ENCODE peak calls at places on chromosomes 7 and 10, in six cellular contexts. D is ascending aorta, H is lower lobe of right lung, K is fibroblast of lung, J is OCI-LY7, O is pancreas. M is an unnamed sample. For H3K4me1, the result is how much of the 10 kb centered on the place peaks cover.

GRCh38 chr10:59126992-59127391 is 49.5 kb upstream of the PHYHIPL start:
- DNase-seq in H (no peak), O (no peak), D (no peak), K (no peak), J (no peak), M (no peak)

GRCh38 chr10:18230794-18231193 is 90.6 kb downstream of the CACNB2 start:
- DNase-seq in O (no peak), D (no peak), H (no peak), J (no peak), K (peak), M (no peak)

GRCh38 chr7:17706255-17706654 is 234.0 kb downstream of the SNX13 start:
- DNase-seq in O (no peak), K (no peak), D (no peak), H (no peak), J (no peak), M (no peak)

GRCh38 chr7:116632349-116632748 is 39.6 kb upstream of the MET start:
- DNase-seq in K (no peak), D (no peak), J (no peak), O (no peak), H (no peak), M (no peak)

GRCh38 chr7:30247546-30248386 is 36.6 kb upstream of the ZNRF2 start:
- DNase-seq in K (no peak), O (no peak), H (no peak), J (peak), D (no peak), M (no peak)

GRCh38 chr7:127885222-127885772 is 145.9 kb downstream of the LRRC4 start:
- DNase-seq in H (no peak), O (no peak), J (no peak), D (no peak), K (no peak), M (no peak)

GRCh38 chr10:18542832-18543231 is 108.6 kb downstream of the NSUN6 start:
- DNase-seq in D (no peak), H (no peak), K (peak), J (no peak), O (no peak), M (no peak)

GRCh38 chr10:119740096-119740495 is 14.2 kb downstream of the INPP5F start:
- DNase-seq in H (no peak), K (no peak), D (no peak), J (no peak), O (no peak), M (no peak)

GRCh38 chr7:80677629-80678028 is 39.2 kb downstream of the CD36 start:
- DNase-seq in J (no peak), H (no peak), D (no peak), O (no peak), K (peak), M (no peak)

GRCh38 chr10:47022311-47023131 is 111.3 kb downstream of the PTPN20 start:
- DNase-seq in D (peak), O (peak), J (no peak), H (peak), K (peak), M (peak)

GRCh38 chr10:78742730-78743615 is 325.8 kb upstream of the ZMIZ1 start:
- DNase-seq in J (peak), H (no peak), K (peak), D (no peak), O (peak), M (no peak)

GRCh38 chr7:92135100-92135429 is 788 bp upstream of the CYP51A1 start:
- DNase-seq in H (no peak), J (peak), K (no peak), O (peak), D (no peak), M (no peak)

GRCh38 chr7:28406192-28406591 is 6.1 kb upstream of the CREB5 start:
- DNase-seq in J (no peak), H (no peak), K (no peak), D (no peak), O (no peak), M (no peak)

GRCh38 chr10:25061711-25062455 is 45.5 kb downstream of the THNSL1 start:
- DNase-seq in H (no peak), O (no peak), J (no peak), K (no peak), D (no peak), M (no peak)

GRCh38 chr7:121398246-121398645 is 2.1 kb upstream of the FAM3C start:
- DNase-seq in K (no peak), H (no peak), J (no peak), O (peak), D (no peak), M (no peak)

GRCh38 chr7:33809218-33809617 is 96.1 kb upstream of the BMPER start:
- DNase-seq in O (no peak), H (no peak), K (no peak), J (no peak), D (no peak), M (no peak)

GRCh38 chr10:111004016-111004415 is 72.8 kb upstream of the ADRA2A start:
- DNase-seq in O (no peak), K (no peak), J (no peak), H (no peak), D (no peak), M (no peak)

GRCh38 chr7:133059263-133059662 is 22.6 kb downstream of the CHCHD3 start:
- DNase-seq in K (no peak), D (no peak), O (no peak), J (no peak), H (no peak), M (no peak)

GRCh38 chr7:1742555-1743303 is 72.7 kb downstream of the ELFN1 start:
- DNase-seq in H (no peak), K (peak), J (no peak), D (no peak), O (peak), M (peak)

GRCh38 chr10:118960166-118961090 is 69.1 kb upstream of the NANOS1 start:
- DNase-seq in O (no peak), J (no peak), D (no peak), H (no peak), K (no peak), M (peak)

GRCh38 chr7:54946271-54946670 is 72.5 kb upstream of the EGFR start:
- DNase-seq in H (no peak), J (no peak), D (no peak), O (no peak), K (no peak), M (no peak)

GRCh38 chr10:78362406-78363022 is 328.9 kb downstream of the RPS24 start:
- DNase-seq in K (no peak), H (peak), J (no peak), D (no peak), O (no peak), M (no peak)

GRCh38 chr10:34689053-34689452 is 126.0 kb downstream of the PARD3 start:
- DNase-seq in D (no peak), J (no peak), H (no peak), K (peak), O (no peak), M (no peak)

GRCh38 chr7:148142660-148143248 is 447.8 kb upstream of the C7orf33 start:
- DNase-seq in H (no peak), O (peak), D (no peak), K (peak), J (peak), M (no peak)

GRCh38 chr7:47125529-47125928 is 456.4 kb downstream of the TNS3 start:
- DNase-seq in J (no peak), H (no peak), D (no peak), K (no peak), O (no peak), M (no peak)
- H3K27ac ChIP-seq in J (no peak), H (no peak), D (no peak), K (no peak), O (no peak), M (no peak)

DNA sequence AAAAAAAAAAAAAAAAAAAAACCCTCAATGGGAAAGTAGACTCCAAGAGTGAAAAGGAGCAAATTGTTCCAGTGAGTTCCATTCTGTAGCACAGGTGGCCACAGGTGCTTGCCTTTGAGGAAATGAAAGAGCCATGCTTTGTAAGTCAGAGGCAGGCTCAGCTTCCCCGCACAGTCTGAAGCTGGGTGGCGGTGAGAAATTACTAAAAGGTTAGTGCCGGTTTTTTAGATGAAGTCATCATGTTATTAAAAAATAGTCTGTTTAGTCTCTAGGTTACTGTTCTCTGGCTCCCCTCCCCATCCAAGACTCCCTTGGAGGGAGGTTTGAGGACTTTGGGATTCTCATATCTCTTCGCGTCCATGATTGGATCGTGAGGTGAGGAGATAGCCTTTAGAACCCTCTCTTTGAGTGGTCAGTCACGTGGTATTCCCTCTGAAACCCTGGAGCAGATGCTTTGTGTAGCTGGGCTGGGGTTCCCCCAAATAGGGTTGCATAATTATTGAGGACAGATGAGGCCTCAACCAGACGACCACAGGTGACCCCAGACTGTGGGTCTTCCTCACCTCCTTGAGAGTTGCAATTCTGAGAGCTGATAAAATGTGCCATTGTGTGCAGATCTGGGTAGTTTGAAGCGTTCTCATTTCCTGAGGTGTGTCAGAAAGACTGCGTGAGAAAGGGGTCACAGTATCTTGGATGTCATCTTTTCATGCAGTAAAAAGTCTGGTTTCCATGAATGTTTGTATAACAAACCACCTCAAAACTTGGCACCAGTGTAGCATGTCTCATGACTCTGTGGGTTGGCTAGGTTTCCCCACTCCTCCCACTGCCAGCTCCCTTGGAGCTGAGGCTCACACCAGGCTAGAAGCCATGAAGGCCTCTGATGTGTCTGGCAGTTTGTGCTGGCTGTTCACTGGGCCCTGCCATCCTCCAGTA is 27.1 kb downstream of the OGDH start:
- DNase-seq in H (peak), J (peak), D (peak), K (peak), O (peak), M (peak)
- H3K4me1 ChIP-seq in H (half or more), J (half or more), D (under half), K (under half), O (under half), M (under half)

GRCh38 chr10:103836776-103837344 is 18.5 kb downstream of the SH3PXD2A start:
- DNase-seq in J (no peak), K (no peak), O (no peak), H (no peak), D (no peak), M (no peak)
- H3K27ac ChIP-seq in J (no peak), K (no peak), O (no peak), H (no peak), D (no peak), M (no peak)

DNA sequence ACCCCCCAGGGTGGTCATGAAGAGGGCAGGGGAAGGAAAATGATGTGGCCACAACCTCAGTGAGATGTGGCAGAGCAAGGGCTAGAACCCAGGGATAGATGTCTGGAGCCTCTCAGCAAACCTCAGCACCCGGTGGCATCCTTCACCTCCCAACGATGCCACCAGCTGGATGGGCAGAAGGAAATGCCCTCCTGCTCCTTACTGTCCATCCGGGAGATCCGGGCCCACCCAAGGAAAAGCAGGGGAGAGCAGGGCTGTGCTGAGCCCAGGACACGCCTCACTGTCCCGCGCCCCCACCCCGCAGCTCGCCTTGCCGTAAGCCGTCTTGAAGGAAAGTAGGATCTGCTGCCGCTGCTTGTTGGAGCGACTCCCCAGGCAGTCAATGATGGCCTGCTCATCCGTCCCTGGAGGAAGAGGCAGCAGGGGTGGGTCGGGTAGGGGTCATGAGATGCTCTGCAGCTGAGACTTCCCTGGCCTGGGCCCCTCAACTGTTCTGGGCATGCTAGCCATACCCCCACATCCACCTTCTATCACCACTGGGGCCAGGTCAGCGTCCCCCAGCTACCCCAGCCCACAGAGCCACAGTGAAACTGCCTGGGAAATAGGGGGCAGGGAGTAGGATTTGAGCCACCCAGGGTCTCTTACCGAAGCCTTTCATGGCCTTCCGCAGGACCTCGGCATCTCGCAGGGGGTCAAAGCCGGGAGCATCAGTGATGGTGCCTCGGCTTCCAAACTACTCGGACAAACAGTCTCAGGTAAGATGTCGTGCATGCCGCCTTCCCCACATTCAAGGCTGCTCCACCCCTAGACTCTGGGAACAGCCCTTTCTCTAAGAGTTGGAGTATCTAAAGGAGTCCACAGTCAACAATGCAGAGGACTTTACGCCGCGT is 34.3 kb downstream of the PLAC9 start:
- DNase-seq in J (no peak), D (no peak), O (no peak), K (no peak), H (no peak), M (no peak)
- H3K4me1 ChIP-seq in J (under half), D (under half), O (under half), K (half or more), H (half or more), M (under half)

M was measured in uterus.